ENCODE peak calls at places on chromosomes 13 and 19, in four cellular contexts. I, V, H and W are unnamed samples.

GRCh38 chr13:20121154-20121515 is 39.7 kb downstream of the GJA3 start:
- DNase-seq in I (peak), H (peak), V (no peak), W (no peak)

GRCh38 chr13:77980592-77980991 is 62.0 kb upstream of the EDNRB start:
- DNase-seq in I (peak), V (peak), H (no peak), W (peak)

GRCh38 chr19:10769533-10770491 is 51.9 kb downstream of the DNM2 start:
- DNase-seq in I (peak), V (no peak), H (peak), W (no peak)

GRCh38 chr13:62799038-62799535 is 1383.4 kb upstream of the PCDH20 start:
- DNase-seq in V (no peak), I (no peak), H (no peak), W (no peak)

GRCh38 chr13:93254775-93255174 is 28.2 kb downstream of the GPC6 start:
- DNase-seq in H (no peak), V (no peak), I (no peak), W (no peak)

GRCh38 chr19:7515091-7515470 is 822 bp upstream of the ZNF358 start:
- DNase-seq in H (no peak), V (no peak), I (no peak), W (no peak)

GRCh38 chr13:109883181-109884180 is 97.1 kb upstream of the IRS2 start:
- DNase-seq in I (no peak), H (peak), V (no peak), W (no peak)

GRCh38 chr13:50375792-50376191 is 360.5 kb downstream of the KCNRG start:
- DNase-seq in V (peak), H (no peak), I (peak), W (no peak)

GRCh38 chr19:43784981-43785808 is 4.4 kb upstream of the KCNN4 start:
- DNase-seq in V (peak), I (peak), H (peak), W (no peak)

GRCh38 chr13:91100944-91101343 is 246.5 kb upstream of the MIR17HG start:
- DNase-seq in I (no peak), V (no peak), H (no peak), W (no peak)

DNA sequence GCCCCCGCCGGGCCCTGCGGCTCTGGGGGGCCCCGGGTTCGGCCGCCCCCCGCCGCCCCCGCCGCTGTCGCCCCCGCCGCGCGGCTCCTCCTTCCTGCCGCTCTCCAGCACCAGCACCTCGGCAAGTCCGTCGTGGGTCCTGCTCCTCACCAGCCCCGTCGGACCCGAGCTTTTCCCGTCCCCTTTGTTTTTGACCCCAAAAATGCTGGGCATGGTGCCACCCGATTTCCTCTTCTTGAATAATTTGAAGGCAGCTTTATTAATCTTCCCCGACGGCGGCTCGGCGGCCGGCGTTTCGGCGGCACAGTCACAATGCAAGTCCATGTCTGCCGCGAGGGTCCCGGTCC is 945 bp downstream of the AMER2 start:
- DNase-seq in I (peak), V (no peak), H (no peak), W (no peak)
- H3K4me3 ChIP-seq in I (peak), V (peak), H (no peak), W (peak)

GRCh38 chr13:48919750-48920149 is 56.0 kb upstream of the FNDC3A start:
- DNase-seq in V (no peak), I (no peak), H (no peak), W (no peak)
- H3K4me3 ChIP-seq in V (no peak), I (no peak), H (no peak), W (no peak)

GRCh38 chr13:35793823-35794222 is 317.3 kb upstream of the MAB21L1 start:
- DNase-seq in H (no peak), I (peak), V (no peak), W (no peak)
- H3K4me3 ChIP-seq in H (no peak), I (no peak), V (no peak), W (no peak)

GRCh38 chr19:51326216-51327065 is 15.0 kb downstream of the IGLON5 start:
- DNase-seq in H (no peak), V (no peak), I (no peak), W (no peak)

GRCh38 chr19:51330366-51330765 is 11.6 kb downstream of the VSIG10L start:
- DNase-seq in H (no peak), V (no peak), I (no peak), W (no peak)

GRCh38 chr19:51329411-51329810 is 12.5 kb downstream of the VSIG10L start:
- DNase-seq in I (no peak), V (no peak), H (no peak), W (no peak)

GRCh38 chr19:51325161-51325979 is 13.9 kb downstream of the IGLON5 start:
- DNase-seq in I (no peak), H (no peak), V (no peak), W (no peak)

DNA sequence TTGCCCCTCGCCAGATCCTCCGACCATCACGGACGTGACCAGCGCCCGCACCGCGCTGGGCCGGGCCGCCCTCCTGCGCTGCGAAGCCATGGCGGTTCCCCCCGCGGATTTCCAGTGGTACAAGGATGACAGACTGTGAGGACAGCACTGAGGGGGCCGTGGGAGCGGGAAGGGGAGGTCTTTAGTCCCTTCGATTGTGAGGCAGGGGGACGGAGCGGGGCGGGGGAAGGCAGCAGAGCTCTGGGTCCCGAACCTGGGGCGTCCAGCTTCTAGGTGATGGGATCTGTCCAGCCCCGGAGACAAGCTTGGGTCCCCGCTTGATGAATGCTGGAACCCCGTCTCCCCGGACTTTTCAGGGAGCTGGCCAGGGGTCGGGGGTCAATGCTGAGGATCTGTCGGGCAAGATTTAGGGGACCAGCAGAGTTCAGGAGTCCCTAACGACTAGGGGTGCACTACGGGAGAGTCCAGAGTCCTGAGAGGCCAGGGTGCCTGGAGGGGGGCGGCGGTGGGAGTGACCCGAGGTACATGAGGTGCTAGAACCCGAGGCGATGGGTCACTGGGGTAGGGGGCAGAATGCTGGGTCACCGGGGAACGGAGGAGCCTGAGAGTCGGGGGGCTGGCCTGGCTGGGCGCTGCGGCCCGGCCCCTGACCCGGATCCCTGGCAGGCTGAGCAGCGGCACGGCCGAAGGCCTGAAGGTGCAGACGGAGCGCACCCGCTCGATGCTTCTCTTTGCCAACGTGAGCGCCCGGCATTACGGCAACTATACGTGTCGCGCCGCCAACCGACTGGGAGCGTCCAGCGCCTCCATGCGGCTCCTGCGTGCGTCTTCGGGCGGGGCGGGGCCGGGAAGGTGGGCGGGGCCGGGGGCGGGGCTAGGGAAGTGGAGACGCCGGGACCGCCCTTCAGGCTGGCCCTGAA is 14.6 kb downstream of the VSIG10L start:
- DNase-seq in H (peak), V (no peak), I (peak), W (no peak)
- H3K4me3 ChIP-seq in H (peak), V (no peak), I (peak), W (peak)

GRCh38 chr19:32522967-32523366 is 58.0 kb upstream of the PDCD5 start:
- DNase-seq in V (no peak), H (no peak), I (no peak), W (no peak)
- H3K4me3 ChIP-seq in V (no peak), H (no peak), I (no peak), W (no peak)

DNA sequence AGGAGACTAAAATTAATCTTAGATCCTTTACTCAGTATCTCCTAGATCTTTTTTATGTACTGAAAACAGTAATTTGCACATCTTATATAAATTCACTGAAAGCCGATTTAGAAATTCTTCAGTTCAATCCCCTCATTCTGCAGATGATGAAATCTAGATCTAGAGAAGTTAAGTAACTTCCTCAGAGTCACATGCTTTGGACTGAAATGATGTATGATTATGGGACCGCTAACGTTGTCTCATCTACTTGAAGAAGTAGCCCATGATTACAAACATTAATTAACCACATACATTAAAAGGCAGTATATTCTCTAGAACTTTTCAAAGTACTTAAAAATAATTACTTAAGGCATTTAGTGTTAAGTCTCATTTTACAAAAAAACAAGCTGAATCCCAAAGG is 37.8 kb downstream of the ELF1 start:
- DNase-seq in V (no peak), H (no peak), I (no peak), W (no peak)
- H3K4me3 ChIP-seq in V (no peak), H (peak), I (no peak), W (no peak)